ENCODE peak calls at places on chromosome 3, in ten cellular contexts. J is T-helper 17 cell; E is bronchial epithelial cell; N is BJ; W is foreskin fibroblast; A is GM04504; K is NCI-H1694 treated with DMSO at 0.1 percent for 48 hours; Y is stimulated activated CD4-positive, alpha-beta T cell treated with anti-CD3 and anti-CD28 coated beads, Interleukin-12 subunit alpha, Interleukin-12 subunit beta, amount 100 ng/mL, for 48 hours; I is epithelial cell of proximal tubule; B is astrocyte of the hippocampus. F is an unnamed sample.

GRCh38 chr3:46062679-46063078 is 35.4 kb upstream of the XCR1 start:
- DNase-seq in J (no peak), E (no peak), N (no peak), W (no peak), A (no peak), K (no peak), Y (no peak), I (no peak), B (no peak), F (no peak)

GRCh38 chr3:15499536-15499935 is 22.0 kb downstream of the COLQ start:
- DNase-seq in J (no peak), E (peak), N (no peak), W (peak), A (peak), K (no peak), Y (no peak), I (no peak), B (no peak), F (no peak)

GRCh38 chr3:47406762-47407149 is 25.9 kb downstream of the PTPN23 start:
- DNase-seq in J (no peak), E (no peak), N (no peak), W (no peak), A (no peak), K (no peak), Y (no peak), I (no peak), B (no peak), F (no peak)

GRCh38 chr3:169966951-169967915 is 626 bp downstream of the SEC62 start:
- DNase-seq in J (peak), E (peak), N (no peak), W (peak), A (peak), K (no peak), Y (peak), I (no peak), B (peak), F (peak)

GRCh38 chr3:112327371-112327951 is 5.5 kb upstream of the CD200 start:
- DNase-seq in J (no peak), E (peak), N (no peak), W (peak), A (peak), K (peak), Y (no peak), I (no peak), B (peak), F (no peak)

GRCh38 chr3:150495563-150496168 is 50.6 kb downstream of the SERP1 start:
- DNase-seq in J (no peak), E (peak), N (no peak), W (peak), A (peak), K (peak), Y (no peak), I (peak), B (peak), F (no peak)

GRCh38 chr3:128492353-128493220 is at the start of gene GATA2:
- DNase-seq in J (no peak), E (no peak), N (no peak), W (no peak), A (no peak), K (no peak), Y (no peak), I (no peak), B (peak), F (peak)

GRCh38 chr3:149332227-149332765 is 1.1 kb downstream of the TM4SF18 start:
- DNase-seq in J (no peak), E (no peak), N (no peak), W (no peak), A (no peak), K (no peak), Y (no peak), I (no peak), B (no peak), F (no peak)

GRCh38 chr3:27484002-27484844 is at the start of gene SLC4A7:
- DNase-seq in J (peak), E (peak), N (peak), W (peak), A (peak), K (peak), Y (peak), I (no peak), B (peak), F (peak)

GRCh38 chr3:69740103-69741021 is 1.1 kb downstream of the MITF start:
- DNase-seq in J (no peak), E (peak), N (no peak), W (no peak), A (no peak), K (no peak), Y (no peak), I (no peak), B (peak), F (no peak)